ENCODE peak calls at places on chromosomes 3 and 15, in eight cellular contexts. S, C, D, E, R, B, M and Q are unnamed samples.
A peak's percentile ranks its signal among the peaks of the same experiment; 100 is the strongest.

GRCh38 chr15:66138096-66138783 is 115.3 kb downstream of the MEGF11 start:
- DNase-seq in S (no peak), C (no peak), D (no peak), E (no peak), R (no peak), B (no peak), M (no peak), Q (no peak)

GRCh38 chr15:40379853-40380252 is 2.7 kb upstream of the KNSTRN start:
- DNase-seq in S (peak; percentile 74), C (no peak), D (peak; percentile 95), E (no peak), R (no peak), B (peak; percentile 99), M (no peak), Q (peak; percentile 95)

GRCh38 chr3:94524102-94524922 is 461.5 kb downstream of the NSUN3 start:
- DNase-seq in S (no peak), C (no peak), D (peak; percentile 48), E (no peak), R (no peak), B (no peak), M (no peak), Q (peak; percentile 12)

GRCh38 chr3:32009957-32010356 is 28.4 kb downstream of the ZNF860 start:
- DNase-seq in S (no peak), C (no peak), D (no peak), E (no peak), R (no peak), B (no peak), M (peak; percentile 77), Q (no peak)

GRCh38 chr15:77075528-77075927 is 4.6 kb upstream of the TSPAN3 start:
- DNase-seq in S (peak; percentile 57), C (no peak), D (no peak), E (no peak), R (no peak), B (no peak), M (no peak), Q (peak; percentile 85)

GRCh38 chr3:138833908-138834358 is 795 bp downstream of the PIK3CB start:
- DNase-seq in S (no peak), C (no peak), D (no peak), E (peak; percentile 7), R (no peak), B (peak; percentile 24), M (no peak), Q (no peak)

GRCh38 chr3:74692-75243 is 121.8 kb upstream of the CHL1 start:
- DNase-seq in S (no peak), C (no peak), D (no peak), E (no peak), R (no peak), B (no peak), M (no peak), Q (peak; percentile 66)

GRCh38 chr3:179608931-179609720 is 4.5 kb downstream of the NDUFB5 start:
- DNase-seq in S (no peak), C (no peak), D (no peak), E (no peak), R (no peak), B (no peak), M (peak; percentile 61), Q (no peak)

GRCh38 chr3:186746008-186746407 is 28.8 kb downstream of the KNG1 start:
- DNase-seq in S (peak; percentile 21), C (peak; percentile 82), D (peak; percentile 55), E (no peak), R (no peak), B (peak; percentile 67), M (no peak), Q (peak; percentile 61)

GRCh38 chr3:126158016-126158911 is 22.1 kb downstream of the ALDH1L1 start:
- DNase-seq in S (no peak), C (no peak), D (no peak), E (no peak), R (no peak), B (no peak), M (no peak), Q (no peak)

GRCh38 chr3:5278666-5279065 is 91.2 kb downstream of the EDEM1 start:
- DNase-seq in S (no peak), C (no peak), D (no peak), E (no peak), R (no peak), B (no peak), M (no peak), Q (peak; percentile 57)

GRCh38 chr3:56987238-56987932 is 73.1 kb upstream of the SPATA12 start:
- DNase-seq in S (no peak), C (no peak), D (no peak), E (no peak), R (no peak), B (no peak), M (no peak), Q (no peak)